ENCODE peak calls at places on chromosomes 16 and 17, in four cellular contexts. One of them, this sample, is unnamed.

GRCh38 chr16:4184038-4184702 is 57.7 kb downstream of the SRL start:
- DNase-seq in trophoblast cell: no peak
- DNase-seq in endothelial cell of umbilical vein: no peak
- DNase-seq in PC-3: no peak
- DNase-seq in this sample: no peak

GRCh38 chr17:80991645-80992076 is at the start of gene CHMP6:
- DNase-seq in PC-3: peak
- DNase-seq in endothelial cell of umbilical vein: peak
- DNase-seq in trophoblast cell: peak
- DNase-seq in this sample: peak

GRCh38 chr17:43389022-43389947 is 9.5 kb upstream of the ARL4D start:
- DNase-seq in PC-3: peak
- DNase-seq in endothelial cell of umbilical vein: peak
- DNase-seq in trophoblast cell: peak
- DNase-seq in this sample: peak

GRCh38 chr17:70060415-70060814 is 14.6 kb upstream of the KCNJ16 start:
- DNase-seq in PC-3: no peak
- DNase-seq in endothelial cell of umbilical vein: no peak
- DNase-seq in trophoblast cell: no peak
- DNase-seq in this sample: no peak

GRCh38 chr17:9162275-9162985 is 141.1 kb downstream of the NTN1 start:
- DNase-seq in trophoblast cell: no peak
- DNase-seq in PC-3: no peak
- DNase-seq in endothelial cell of umbilical vein: no peak
- DNase-seq in this sample: no peak

GRCh38 chr17:63919311-63919723 is 678 bp upstream of the GH1 start:
- DNase-seq in trophoblast cell: peak
- DNase-seq in endothelial cell of umbilical vein: peak
- DNase-seq in PC-3: peak
- DNase-seq in this sample: peak

GRCh38 chr17:4074831-4075495 is 67.9 kb downstream of the ZZEF1 start:
- DNase-seq in PC-3: peak
- DNase-seq in trophoblast cell: peak
- DNase-seq in endothelial cell of umbilical vein: peak
- DNase-seq in this sample: peak

GRCh38 chr16:67428146-67428731 is 2.7 kb upstream of the HSD11B2 start:
- DNase-seq in trophoblast cell: peak
- DNase-seq in endothelial cell of umbilical vein: peak
- DNase-seq in PC-3: peak
- DNase-seq in this sample: peak

GRCh38 chr16:46629331-46629843 is 8.2 kb upstream of the SHCBP1 start:
- DNase-seq in PC-3: peak
- DNase-seq in trophoblast cell: no peak
- DNase-seq in endothelial cell of umbilical vein: peak
- DNase-seq in this sample: peak

GRCh38 chr16:117381-118365 is 20.8 kb downstream of the NPRL3 start:
- DNase-seq in trophoblast cell: peak
- DNase-seq in PC-3: peak
- DNase-seq in endothelial cell of umbilical vein: peak
- DNase-seq in this sample: peak

GRCh38 chr16:57534881-57535658 is 1.3 kb downstream of the CCDC102A start:
- DNase-seq in trophoblast cell: no peak
- DNase-seq in PC-3: no peak
- DNase-seq in endothelial cell of umbilical vein: no peak
- DNase-seq in this sample: peak

GRCh38 chr17:8955560-8955959 is 9.9 kb downstream of the PIK3R5 start:
- DNase-seq in PC-3: no peak
- DNase-seq in endothelial cell of umbilical vein: no peak
- DNase-seq in trophoblast cell: no peak
- DNase-seq in this sample: no peak

GRCh38 chr16:87809150-87809902 is 43.5 kb upstream of the KLHDC4 start:
- DNase-seq in trophoblast cell: no peak
- DNase-seq in PC-3: no peak
- DNase-seq in endothelial cell of umbilical vein: peak
- DNase-seq in this sample: no peak

GRCh38 chr17:72366626-72367025 is 245.8 kb downstream of the SOX9 start:
- DNase-seq in PC-3: no peak
- DNase-seq in trophoblast cell: no peak
- DNase-seq in endothelial cell of umbilical vein: no peak
- DNase-seq in this sample: no peak

GRCh38 chr17:73431401-73432205 is 119.8 kb upstream of the CDC42EP4 start:
- DNase-seq in trophoblast cell: no peak
- DNase-seq in PC-3: peak
- DNase-seq in endothelial cell of umbilical vein: no peak
- DNase-seq in this sample: no peak

GRCh38 chr16:11379420-11379819 is 34.2 kb downstream of the RMI2 start:
- DNase-seq in endothelial cell of umbilical vein: no peak
- DNase-seq in PC-3: peak
- DNase-seq in trophoblast cell: no peak
- DNase-seq in this sample: peak

GRCh38 chr17:78476149-78476548 is 97.7 kb downstream of the PGS1 start:
- DNase-seq in trophoblast cell: no peak
- DNase-seq in PC-3: no peak
- DNase-seq in endothelial cell of umbilical vein: no peak
- DNase-seq in this sample: no peak

GRCh38 chr17:62616993-62617893 is 10.2 kb upstream of the MRC2 start:
- DNase-seq in PC-3: no peak
- DNase-seq in trophoblast cell: no peak
- DNase-seq in endothelial cell of umbilical vein: no peak
- DNase-seq in this sample: peak

GRCh38 chr17:77872199-77872598 is 86.3 kb upstream of the TNRC6C start:
- DNase-seq in PC-3: no peak
- DNase-seq in trophoblast cell: no peak
- DNase-seq in endothelial cell of umbilical vein: no peak
- DNase-seq in this sample: no peak

GRCh38 chr16:66746682-66747081 is 4.7 kb downstream of the DYNC1LI2 start:
- DNase-seq in PC-3: no peak
- DNase-seq in trophoblast cell: no peak
- DNase-seq in endothelial cell of umbilical vein: no peak
- DNase-seq in this sample: peak

GRCh38 chr16:84514874-84515835 is 10.7 kb upstream of the MEAK7 start:
- DNase-seq in endothelial cell of umbilical vein: no peak
- DNase-seq in PC-3: no peak
- DNase-seq in trophoblast cell: peak
- DNase-seq in this sample: no peak

GRCh38 chr16:84453061-84453752 is 51.3 kb downstream of the MEAK7 start:
- DNase-seq in trophoblast cell: no peak
- DNase-seq in endothelial cell of umbilical vein: no peak
- DNase-seq in PC-3: no peak
- DNase-seq in this sample: no peak

GRCh38 chr16:30095166-30096078 is 591 bp downstream of the YPEL3 start:
- DNase-seq in trophoblast cell: no peak
- DNase-seq in endothelial cell of umbilical vein: no peak
- DNase-seq in PC-3: no peak
- DNase-seq in this sample: peak

GRCh38 chr17:5788266-5788900 is 204.1 kb upstream of the NLRP1 start:
- DNase-seq in trophoblast cell: no peak
- DNase-seq in endothelial cell of umbilical vein: peak
- DNase-seq in PC-3: peak
- DNase-seq in this sample: peak

GRCh38 chr16:17858061-17858460 is 387.3 kb upstream of the XYLT1 start:
- DNase-seq in PC-3: no peak
- DNase-seq in endothelial cell of umbilical vein: no peak
- DNase-seq in trophoblast cell: no peak
- DNase-seq in this sample: no peak

GRCh38 chr17:75459590-75460267 is 3.3 kb downstream of the TMEM94 start:
- DNase-seq in trophoblast cell: peak
- DNase-seq in endothelial cell of umbilical vein: no peak
- DNase-seq in PC-3: peak
- DNase-seq in this sample: no peak

GRCh38 chr17:48451489-48451888 is 21.5 kb upstream of the SKAP1 start:
- DNase-seq in endothelial cell of umbilical vein: no peak
- DNase-seq in trophoblast cell: no peak
- DNase-seq in PC-3: no peak
- DNase-seq in this sample: no peak

GRCh38 chr17:9183297-9183696 is 162.0 kb downstream of the NTN1 start:
- DNase-seq in trophoblast cell: no peak
- DNase-seq in PC-3: no peak
- DNase-seq in endothelial cell of umbilical vein: no peak
- DNase-seq in this sample: no peak

GRCh38 chr16:20911361-20911760 is 10.8 kb downstream of the LYRM1 start:
- DNase-seq in endothelial cell of umbilical vein: peak
- DNase-seq in PC-3: peak
- DNase-seq in trophoblast cell: no peak
- DNase-seq in this sample: peak

GRCh38 chr17:16189791-16190348 is 25.5 kb downstream of the NCOR1 start:
- DNase-seq in endothelial cell of umbilical vein: no peak
- DNase-seq in PC-3: no peak
- DNase-seq in trophoblast cell: no peak
- DNase-seq in this sample: no peak

GRCh38 chr16:76441391-76441790 is 164.2 kb downstream of the CNTNAP4 start:
- DNase-seq in trophoblast cell: no peak
- DNase-seq in endothelial cell of umbilical vein: no peak
- DNase-seq in PC-3: no peak
- DNase-seq in this sample: no peak

GRCh38 chr16:88705076-88705684 is 1.0 kb downstream of the RNF166 start:
- DNase-seq in PC-3: no peak
- DNase-seq in endothelial cell of umbilical vein: peak
- DNase-seq in trophoblast cell: no peak
- DNase-seq in this sample: peak

GRCh38 chr17:42304187-42305030 is 16.1 kb downstream of the STAT5A start:
- DNase-seq in endothelial cell of umbilical vein: no peak
- DNase-seq in PC-3: no peak
- DNase-seq in trophoblast cell: no peak
- DNase-seq in this sample: no peak

GRCh38 chr16:75555213-75555706 is 792 bp downstream of the TMEM231 start:
- DNase-seq in PC-3: peak
- DNase-seq in endothelial cell of umbilical vein: peak
- DNase-seq in trophoblast cell: peak
- DNase-seq in this sample: peak

DNA sequence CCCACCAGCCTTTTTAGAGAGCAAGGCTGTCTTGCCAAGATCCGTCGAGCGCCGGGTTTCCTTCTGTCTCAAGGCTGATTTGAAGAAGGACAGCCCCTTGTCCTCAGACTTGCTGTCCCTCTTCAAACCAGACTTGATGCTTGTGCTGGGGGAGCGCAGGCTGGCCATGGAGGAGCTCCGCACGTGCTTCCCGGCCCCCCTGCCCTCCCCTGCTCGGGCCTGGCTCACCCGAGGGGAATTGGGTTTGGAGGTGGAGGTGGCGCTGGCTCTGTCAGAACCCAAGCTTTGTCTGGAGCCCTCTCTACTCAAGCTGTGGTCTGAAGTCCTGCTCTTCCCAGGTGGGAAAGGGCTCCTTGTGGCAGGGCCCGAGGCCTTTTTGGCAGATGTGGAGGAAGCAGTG is 80.9 kb downstream of the USP31 start:
- DNase-seq in PC-3: no peak
- DNase-seq in trophoblast cell: no peak
- DNase-seq in endothelial cell of umbilical vein: no peak
- DNase-seq in this sample: no peak
- H3K4me2 ChIP-seq in PC-3: no peak
- H3K4me2 ChIP-seq in trophoblast cell: no peak
- H3K4me2 ChIP-seq in endothelial cell of umbilical vein: no peak
- H3K4me2 ChIP-seq in this sample: no peak

DNA sequence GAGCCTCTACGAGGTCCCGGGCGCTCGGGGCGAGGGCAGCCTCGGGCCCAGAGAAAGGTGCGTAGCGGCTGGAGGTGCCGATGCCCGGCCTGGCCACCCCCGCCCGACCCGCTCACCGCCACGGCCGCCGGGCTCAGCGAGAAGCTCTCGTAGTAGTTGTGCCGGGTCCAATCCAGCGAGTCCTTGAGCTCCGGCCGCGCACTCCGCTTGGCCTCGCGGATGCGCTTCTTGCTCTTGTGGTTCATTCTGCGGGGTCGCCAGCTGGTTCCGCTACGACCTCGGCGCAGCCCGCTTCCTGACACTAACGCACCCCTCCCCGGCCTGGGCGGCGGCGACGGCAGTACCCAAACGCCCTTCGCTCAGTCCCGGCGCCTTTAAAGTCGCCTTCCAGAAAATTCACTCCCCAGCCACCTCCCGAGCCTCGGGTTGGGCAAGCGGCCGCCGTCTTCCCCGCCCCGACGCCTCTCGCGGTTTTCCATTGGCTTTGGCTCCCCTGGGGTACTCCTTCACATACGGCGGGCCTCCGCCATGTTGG is at the start of gene JMJD6:
- DNase-seq in endothelial cell of umbilical vein: peak
- DNase-seq in PC-3: peak
- DNase-seq in trophoblast cell: peak
- DNase-seq in this sample: peak
- H3K27ac ChIP-seq in endothelial cell of umbilical vein: peak
- H3K27ac ChIP-seq in PC-3: peak
- H3K27ac ChIP-seq in trophoblast cell: peak
- H3K27ac ChIP-seq in this sample: peak

GRCh38 chr17:17970699-17971430 is 1.3 kb downstream of the TOM1L2 start:
- DNase-seq in PC-3: peak
- DNase-seq in trophoblast cell: peak
- DNase-seq in endothelial cell of umbilical vein: no peak
- DNase-seq in this sample: peak
- H3K4me2 ChIP-seq in PC-3: peak
- H3K4me2 ChIP-seq in trophoblast cell: peak
- H3K4me2 ChIP-seq in endothelial cell of umbilical vein: peak
- H3K4me2 ChIP-seq in this sample: peak

GRCh38 chr17:82092094-82092586 is 5.9 kb downstream of the FASN start:
- DNase-seq in endothelial cell of umbilical vein: no peak
- DNase-seq in trophoblast cell: no peak
- DNase-seq in PC-3: no peak
- DNase-seq in this sample: no peak

GRCh38 chr17:82092628-82092994 is 5.4 kb downstream of the FASN start:
- DNase-seq in trophoblast cell: no peak
- DNase-seq in endothelial cell of umbilical vein: no peak
- DNase-seq in PC-3: no peak
- DNase-seq in this sample: no peak

GRCh38 chr17:82091264-82092066 is 6.6 kb downstream of the FASN start:
- DNase-seq in PC-3: no peak
- DNase-seq in endothelial cell of umbilical vein: no peak
- DNase-seq in trophoblast cell: no peak
- DNase-seq in this sample: no peak

GRCh38 chr17:82094931-82095776 is 2.9 kb downstream of the FASN start:
- DNase-seq in trophoblast cell: no peak
- DNase-seq in endothelial cell of umbilical vein: no peak
- DNase-seq in PC-3: no peak
- DNase-seq in this sample: no peak

DNA sequence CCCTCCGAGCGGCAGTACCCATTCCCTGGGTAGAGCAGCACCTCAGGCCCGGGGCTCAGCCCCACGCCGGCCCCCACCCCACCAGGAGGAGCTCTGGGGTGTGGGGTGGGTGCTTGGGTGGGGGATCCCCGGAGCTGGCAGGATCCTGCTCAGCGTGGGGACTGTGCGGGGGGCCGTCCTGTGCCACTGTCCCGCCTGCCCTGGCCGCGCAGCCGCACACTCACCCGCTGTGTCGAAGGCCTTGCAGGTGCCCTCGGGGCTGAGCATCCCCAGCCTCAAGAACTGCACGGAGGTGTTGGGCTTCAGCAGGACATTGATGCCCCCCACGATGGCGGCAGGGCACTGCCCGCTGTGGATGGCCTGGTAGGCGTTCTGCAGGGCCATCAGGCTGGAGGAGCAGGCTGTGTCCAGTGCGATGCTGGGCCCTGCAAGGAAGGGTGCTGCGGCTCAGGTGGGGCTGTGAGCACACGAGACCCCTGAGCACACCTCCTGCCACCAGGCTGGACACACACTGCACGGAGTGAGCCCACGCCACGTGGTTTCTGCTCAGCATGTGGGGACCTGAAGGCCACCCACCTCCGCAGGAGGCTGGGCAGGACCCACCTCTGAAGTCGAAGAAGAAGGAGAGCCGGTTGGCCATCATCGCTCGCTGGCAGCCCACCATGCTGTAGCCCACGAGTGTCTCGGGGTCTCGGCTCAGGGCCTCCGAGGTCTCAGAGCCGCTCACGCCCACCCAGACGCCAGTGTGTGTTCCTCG is 4.9 kb downstream of the FASN start:
- DNase-seq in endothelial cell of umbilical vein: no peak
- DNase-seq in trophoblast cell: no peak
- DNase-seq in PC-3: no peak
- DNase-seq in this sample: no peak
- H3K27ac ChIP-seq in endothelial cell of umbilical vein: no peak
- H3K27ac ChIP-seq in trophoblast cell: no peak
- H3K27ac ChIP-seq in PC-3: no peak
- H3K27ac ChIP-seq in this sample: no peak